ENCODE peak calls at places on chromosomes 6 and 20, in six cellular contexts. Y, N, X, E, G and J are unnamed samples.

GRCh38 chr6:80767808-80768207 is 661.3 kb downstream of the BCKDHB start:
- DNase-seq in G (peak; percentile 64), E (peak; percentile 95), X (no peak), Y (peak; percentile 10), N (no peak), J (no peak)

GRCh38 chr20:33522256-33522820 is 32.4 kb downstream of the CBFA2T2 start:
- DNase-seq in Y (no peak), G (no peak), X (no peak), N (no peak), E (peak; percentile 39), J (no peak)

GRCh38 chr20:58636983-58637421 is 14.1 kb upstream of the STX16 start:
- DNase-seq in Y (no peak), G (no peak), X (no peak), E (no peak), N (no peak), J (no peak)

GRCh38 chr20:47334022-47334551 is 22.4 kb downstream of the ZMYND8 start:
- DNase-seq in X (peak; percentile 64), Y (no peak), E (peak; percentile 99), N (no peak), G (peak; percentile 96), J (no peak)

GRCh38 chr20:1396264-1396663 is 3.4 kb upstream of the FKBP1A start:
- DNase-seq in N (no peak), E (no peak), Y (no peak), X (no peak), G (no peak), J (no peak)

GRCh38 chr20:57601211-57601570 is 19.0 kb downstream of the ZBP1 start:
- DNase-seq in Y (no peak), G (no peak), E (no peak), X (no peak), N (no peak), J (no peak)

GRCh38 chr20:3222635-3223600 is 13.6 kb downstream of the ITPA start:
- DNase-seq in N (peak; percentile 70), E (no peak), Y (no peak), X (peak; percentile 56), G (no peak), J (peak; percentile 72)

GRCh38 chr6:67629268-67629667 is 1005.8 kb upstream of the ADGRB3 start:
- DNase-seq in G (peak; percentile 26), N (no peak), Y (no peak), E (peak; percentile 80), X (no peak), J (no peak)

GRCh38 chr6:137217801-137218472 is 1.2 kb downstream of the IFNGR1 start:
- DNase-seq in E (peak; percentile 75), Y (no peak), X (no peak), G (peak; percentile 57), N (no peak), J (no peak)

GRCh38 chr20:62346398-62347150 is 20.5 kb downstream of the LAMA5 start:
- DNase-seq in E (no peak), N (no peak), G (no peak), Y (no peak), X (no peak), J (no peak)

GRCh38 chr6:40049128-40049527 is 114.9 kb upstream of the MOCS1 start:
- DNase-seq in N (no peak), Y (no peak), G (no peak), X (no peak), E (no peak), J (no peak)

GRCh38 chr6:8085053-8085511 is 17.3 kb downstream of the EEF1E1 start:
- DNase-seq in G (peak; percentile 96), N (no peak), Y (no peak), X (no peak), E (peak; percentile 96), J (no peak)

GRCh38 chr6:13407709-13408695 is 79.4 kb downstream of the GFOD1 start:
- DNase-seq in Y (no peak), N (no peak), G (peak; percentile 99), E (peak; percentile 79), X (no peak), J (no peak)

GRCh38 chr6:53493635-53494025 is 51.3 kb downstream of the GCLC start:
- DNase-seq in X (no peak), Y (no peak), E (no peak), G (no peak), N (no peak), J (no peak)

GRCh38 chr20:24684421-24684871 is 215.0 kb downstream of the SYNDIG1 start:
- DNase-seq in X (no peak), Y (no peak), E (no peak), N (no peak), G (no peak), J (no peak)

GRCh38 chr20:62096421-62097380 is 25.6 kb upstream of the LSM14B start:
- DNase-seq in E (no peak), Y (no peak), X (no peak), N (no peak), G (no peak), J (no peak)

GRCh38 chr6:112018619-112019416 is 35.1 kb upstream of the CCN6 start:
- DNase-seq in G (no peak), E (peak; percentile 76), Y (no peak), N (no peak), X (no peak), J (no peak)

GRCh38 chr20:60970601-60971000 is 281.5 kb upstream of the CDH4 start:
- DNase-seq in G (no peak), E (no peak), N (no peak), Y (no peak), X (no peak), J (no peak)

GRCh38 chr6:113148576-113148975 is 708.6 kb upstream of the MARCKS start:
- DNase-seq in Y (no peak), X (no peak), E (peak; percentile 8), G (no peak), N (no peak), J (no peak)

GRCh38 chr6:4727236-4727635 is 49.0 kb upstream of the CDYL start:
- DNase-seq in E (no peak), G (no peak), N (no peak), X (no peak), Y (no peak), J (no peak)

GRCh38 chr6:45698046-45698445 is 317.6 kb downstream of the CLIC5 start:
- DNase-seq in N (no peak), E (peak; percentile 85), X (no peak), Y (no peak), G (no peak), J (no peak)

GRCh38 chr20:63735859-63736718 is at the start of gene LIME1:
- DNase-seq in G (no peak), Y (no peak), X (peak; percentile 77), E (no peak), N (peak; percentile 85), J (peak; percentile 93)

GRCh38 chr6:167420177-167420576 is 95.3 kb downstream of the TTLL2 start:
- DNase-seq in N (no peak), Y (no peak), G (no peak), X (no peak), E (no peak), J (no peak)

GRCh38 chr20:14445310-14445709 is 107.9 kb upstream of the FLRT3 start:
- DNase-seq in X (no peak), N (no peak), G (peak; percentile 59), Y (no peak), E (peak; percentile 91), J (no peak)

GRCh38 chr6:133544419-133544818 is 303.3 kb downstream of the EYA4 start:
- DNase-seq in X (no peak), N (no peak), Y (no peak), G (no peak), E (no peak), J (no peak)

GRCh38 chr20:34316191-34316814 is 13.1 kb upstream of the AHCY start:
- DNase-seq in Y (no peak), E (peak; percentile 67), N (no peak), G (peak; percentile 84), X (no peak), J (no peak)